ENCODE peak calls at places on chromosomes 7 and 10, in seven cellular contexts. F is nephron progenitor cell; W is EL; G is germinal center; I is stimulated activated CD4-positive, alpha-beta T cell treated with anti-CD3 and anti-CD28 coated beads, Interleukin-1b, Interleukin-23, amount 100 ng/mL, for 24 hours; Q is tibial artery; H is T1000. X is an unnamed sample.

GRCh38 chr10:12019343-12019971 is 23.2 kb downstream of the UPF2 start:
- DNase-seq in I (no peak), G (no peak), F (no peak), H (no peak), Q (no peak), W (no peak), X (no peak)

GRCh38 chr7:101987494-101987893 is 170.1 kb downstream of the CUX1 start:
- DNase-seq in Q (no peak), G (no peak), I (no peak), H (no peak), W (no peak), F (no peak), X (no peak)

GRCh38 chr7:36021367-36021766 is 131.7 kb upstream of the EEPD1 start:
- DNase-seq in G (no peak), H (no peak), Q (no peak), W (peak), F (no peak), I (no peak), X (no peak)

GRCh38 chr7:151425670-151426075 is 14.3 kb downstream of the CRYGN start:
- DNase-seq in W (peak), Q (no peak), H (no peak), G (no peak), F (no peak), I (no peak), X (no peak)

GRCh38 chr7:100865971-100866720 is 1.0 kb upstream of the TRIP6 start:
- DNase-seq in H (no peak), F (no peak), I (no peak), Q (peak), G (no peak), W (peak), X (peak)

GRCh38 chr7:157986051-157986450 is 601.6 kb downstream of the PTPRN2 start:
- DNase-seq in W (no peak), Q (no peak), I (no peak), H (no peak), G (no peak), F (no peak), X (no peak)

GRCh38 chr10:124688889-124689670 is 55.1 kb downstream of the FAM53B start:
- DNase-seq in G (no peak), I (peak), Q (no peak), F (no peak), W (no peak), H (no peak), X (no peak)

GRCh38 chr10:8073696-8074416 is 19.4 kb downstream of the GATA3 start:
- DNase-seq in F (no peak), W (peak), G (no peak), Q (no peak), H (no peak), I (no peak), X (no peak)

GRCh38 chr10:13672505-13672904 is 85.7 kb downstream of the PRPF18 start:
- DNase-seq in Q (no peak), W (no peak), I (no peak), G (no peak), H (no peak), F (peak), X (no peak)

GRCh38 chr10:29381230-29381563 is 92.3 kb downstream of the LYZL1 start:
- DNase-seq in F (no peak), W (peak), Q (no peak), I (no peak), G (no peak), H (no peak), X (no peak)

GRCh38 chr7:76269895-76270294 is 32.6 kb upstream of the HSPB1 start:
- DNase-seq in F (no peak), G (no peak), I (no peak), Q (no peak), W (no peak), H (no peak), X (no peak)

GRCh38 chr10:70925377-70926214 is 37.2 kb upstream of the PCBD1 start:
- DNase-seq in F (peak), H (no peak), W (peak), I (peak), G (peak), Q (peak), X (peak)

GRCh38 chr7:47648301-47648900 is 66.5 kb upstream of the TNS3 start:
- DNase-seq in H (no peak), G (no peak), W (no peak), I (no peak), Q (no peak), F (no peak), X (no peak)

GRCh38 chr7:119175916-119176627 is 951.6 kb downstream of the ANKRD7 start:
- DNase-seq in Q (no peak), G (peak), I (no peak), W (peak), F (peak), H (no peak), X (peak)

GRCh38 chr7:150983893-150984368 is 5.8 kb upstream of the KCNH2 start:
- DNase-seq in F (peak), W (no peak), Q (no peak), G (no peak), I (no peak), H (no peak), X (no peak)

GRCh38 chr10:3781458-3782098 is 3.4 kb downstream of the KLF6 start:
- DNase-seq in Q (peak), H (no peak), G (no peak), I (no peak), W (peak), F (no peak), X (no peak)

GRCh38 chr7:47266131-47266706 is 315.7 kb downstream of the TNS3 start:
- DNase-seq in F (peak), G (peak), W (peak), I (peak), H (peak), Q (peak), X (peak)

GRCh38 chr7:143130541-143130940 is 1.3 kb upstream of the PIP start:
- DNase-seq in Q (no peak), I (no peak), F (no peak), H (no peak), W (no peak), G (no peak), X (no peak)

GRCh38 chr10:129350690-129351089 is 116.4 kb upstream of the MGMT start:
- DNase-seq in G (no peak), I (no peak), W (no peak), F (no peak), Q (no peak), H (no peak), X (no peak)

GRCh38 chr7:139846297-139846696 is 17.2 kb downstream of the TBXAS1 start:
- DNase-seq in W (no peak), I (no peak), F (no peak), G (no peak), Q (no peak), H (no peak), X (no peak)

GRCh38 chr10:13526952-13527863 is 1.6 kb downstream of the BEND7 start:
- DNase-seq in W (peak), I (no peak), F (no peak), H (no peak), G (no peak), Q (no peak), X (no peak)

GRCh38 chr10:43315535-43316245 is 48.8 kb upstream of the RASGEF1A start:
- DNase-seq in I (no peak), Q (no peak), W (no peak), F (no peak), H (no peak), G (no peak), X (no peak)

GRCh38 chr10:102310356-102311024 is 65.2 kb downstream of the GBF1 start:
- DNase-seq in H (no peak), W (peak), G (no peak), F (no peak), Q (no peak), I (no peak), X (peak)

GRCh38 chr7:112362053-112362650 is 88.1 kb upstream of the IFRD1 start:
- DNase-seq in H (no peak), G (no peak), Q (no peak), F (no peak), I (no peak), W (no peak), X (no peak)

GRCh38 chr7:99489235-99489634 is 10.8 kb downstream of the ZNF394 start:
- DNase-seq in G (no peak), F (no peak), Q (no peak), W (no peak), H (no peak), I (no peak), X (no peak)